ENCODE peak calls at places on chromosomes 13 and 19, in nine cellular contexts. M is cardiac fibroblast, G is heart right ventricle, S is Panc1, T is mucosa of descending colon, E is fibroblast of the aortic adventitia, H is suprapubic skin, L is hepatocyte, I is foreskin fibroblast. C is an unnamed sample.

GRCh38 chr19:17202249-17202648 is 12.9 kb upstream of the USE1 start:
- DNase-seq in S (no peak), I (no peak), E (no peak), T (no peak), G (no peak), M (no peak), L (peak), H (no peak), C (no peak)

GRCh38 chr19:3365093-3365446 is 1.3 kb upstream of the NFIC start:
- DNase-seq in H (no peak), E (no peak), M (no peak), S (no peak), L (no peak), G (no peak), T (no peak), I (no peak), C (no peak)

GRCh38 chr19:48991823-48992570 is 1.1 kb downstream of the GYS1 start:
- DNase-seq in T (peak), H (no peak), E (peak), M (peak), L (peak), G (peak), S (no peak), I (peak), C (peak)

GRCh38 chr19:55041627-55042343 is 3.7 kb upstream of the GP6 start:
- DNase-seq in I (no peak), S (no peak), T (no peak), M (no peak), G (no peak), H (no peak), L (no peak), E (no peak), C (no peak)

GRCh38 chr19:9370747-9371619 is 8.2 kb downstream of the ZNF177 start:
- DNase-seq in T (no peak), M (no peak), G (no peak), E (no peak), I (no peak), L (no peak), S (no peak), H (no peak), C (no peak)

GRCh38 chr13:65594255-65594654 is 1635.9 kb downstream of the PCDH9 start:
- DNase-seq in G (no peak), T (no peak), I (peak), H (no peak), M (peak), L (no peak), S (no peak), E (peak), C (no peak)

GRCh38 chr19:37361994-37362393 is 8.9 kb upstream of the ZNF527 start:
- DNase-seq in M (peak), H (no peak), I (peak), G (no peak), L (no peak), S (no peak), E (no peak), T (no peak), C (no peak)

GRCh38 chr19:4337906-4338440 is 654 bp downstream of the STAP2 start:
- DNase-seq in M (peak), T (peak), H (peak), G (no peak), I (no peak), L (peak), S (no peak), E (peak), C (no peak)

GRCh38 chr13:48977973-48978372 is 2.3 kb downstream of the FNDC3A start:
- DNase-seq in M (peak), G (no peak), H (no peak), T (no peak), S (no peak), E (peak), I (peak), L (no peak), C (peak)

GRCh38 chr19:34254552-34255432 is at the start of gene GARRE1:
- DNase-seq in M (peak), S (no peak), G (peak), E (no peak), I (no peak), H (no peak), L (peak), T (peak), C (peak)

GRCh38 chr19:42634409-42635232 is 39.9 kb upstream of the CEACAM8 start:
- DNase-seq in I (no peak), E (peak), L (no peak), S (peak), G (no peak), H (no peak), T (peak), M (peak), C (peak)

GRCh38 chr19:40224342-40225148 is 1.9 kb downstream of the CCNP start:
- DNase-seq in E (no peak), I (no peak), H (no peak), G (no peak), T (no peak), L (no peak), M (no peak), S (no peak), C (no peak)

GRCh38 chr13:101474419-101474957 is 22.0 kb downstream of the ITGBL1 start:
- DNase-seq in L (peak), H (no peak), E (peak), T (no peak), M (peak), G (no peak), I (no peak), S (no peak), C (no peak)

GRCh38 chr13:76696370-76696769 is 189.8 kb downstream of the KCTD12 start:
- DNase-seq in M (peak), H (no peak), E (peak), G (no peak), L (peak), T (no peak), I (no peak), S (no peak), C (no peak)
- H3K4me3 ChIP-seq in M (no peak), H (no peak), E (no peak), G (no peak), L (no peak), T (no peak), I (no peak), S (no peak), C (no peak)

GRCh38 chr19:14119644-14120496 is 2.3 kb upstream of the PRKACA start:
- DNase-seq in M (no peak), E (no peak), H (no peak), I (no peak), S (no peak), L (no peak), G (no peak), T (no peak), C (no peak)
- TF ChIP-seq CTCF in M (no peak), E (no peak), H (no peak), I (no peak), S (no peak), L (no peak), G (no peak), T (no peak), C (no peak)

DNA sequence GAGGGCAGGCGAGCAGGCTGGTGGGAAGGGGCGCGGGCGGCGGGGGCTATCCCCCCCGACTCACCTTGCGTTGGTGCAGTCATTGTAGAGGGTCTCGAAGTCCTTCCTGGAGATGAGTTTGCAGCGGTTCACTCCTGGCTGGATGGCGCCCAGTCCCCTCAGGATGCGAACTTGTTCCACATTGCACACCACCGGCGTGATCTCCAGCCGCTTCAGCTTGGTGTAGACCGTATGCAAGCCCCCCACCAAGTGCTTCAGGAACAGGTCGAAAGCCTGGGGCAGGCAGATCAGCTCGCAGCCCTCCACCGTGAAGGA is 1.2 kb downstream of the DACH1 start:
- DNase-seq in G (peak), L (no peak), M (peak), I (no peak), H (no peak), T (peak), E (no peak), S (no peak), C (no peak)
- H3K4me3 ChIP-seq in G (peak), L (peak), M (peak), I (peak), H (peak), T (peak), E (no peak), S (peak), C (peak)

DNA sequence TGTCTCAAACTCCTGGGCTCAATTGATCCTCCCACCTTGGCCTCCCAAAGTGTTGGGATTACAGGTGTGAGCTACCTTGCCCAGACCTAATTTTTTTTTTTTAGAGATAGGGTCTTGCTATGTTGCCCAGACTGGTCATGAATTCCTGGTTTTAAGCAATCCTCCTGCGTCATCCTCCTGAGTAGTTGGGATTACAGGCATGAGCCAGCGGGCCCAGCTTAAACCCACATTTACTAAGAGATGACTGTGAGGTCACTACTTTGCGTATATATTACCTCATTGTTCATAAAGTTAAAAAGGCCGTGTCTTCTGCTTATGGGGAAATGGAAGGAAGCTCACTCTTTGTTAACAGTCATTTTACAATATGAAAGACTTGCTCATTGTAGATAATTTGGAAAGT is 39.6 kb upstream of the C1QTNF9 start:
- DNase-seq in L (no peak), E (no peak), H (no peak), S (no peak), I (no peak), M (peak), T (no peak), G (no peak), C (no peak)
- TF ChIP-seq CTCF in L (no peak), E (no peak), H (no peak), S (no peak), I (no peak), M (no peak), T (no peak), G (no peak), C (no peak)

GRCh38 chr19:45495178-45495577 is 1.7 kb downstream of the RTN2 start:
- DNase-seq in L (no peak), E (no peak), G (no peak), I (no peak), S (no peak), H (no peak), M (no peak), T (no peak), C (no peak)

GRCh38 chr19:45499196-45500180 is 1.2 kb downstream of the PPM1N start:
- DNase-seq in S (no peak), E (no peak), H (no peak), M (peak), G (no peak), L (peak), T (peak), I (no peak), C (peak)

GRCh38 chr19:45496349-45496953 is 396 bp downstream of the RTN2 start:
- DNase-seq in S (no peak), G (no peak), T (peak), L (peak), M (no peak), H (peak), E (no peak), I (no peak), C (no peak)

GRCh38 chr19:45498411-45499195 is at the start of gene PPM1N:
- DNase-seq in T (no peak), M (peak), L (peak), E (no peak), H (no peak), S (no peak), I (no peak), G (no peak), C (peak)

GRCh38 chr19:45497791-45498190 is 452 bp upstream of the PPM1N start:
- DNase-seq in G (no peak), H (no peak), M (no peak), S (no peak), T (no peak), I (no peak), E (no peak), L (no peak), C (no peak)
- H3K4me3 ChIP-seq in G (no peak), H (no peak), M (no peak), S (no peak), T (no peak), I (no peak), E (no peak), L (no peak), C (peak)

C was measured in GM12865.